ENCODE peak calls at places on chromosomes 3 and 15, in nine cellular contexts. B is left ventricle myocardium inferior, R is RWPE2, Q is esophagus squamous epithelium, P is WTC11, U is osteocyte, V is AG04450, O is astrocyte, E is cardiac fibroblast. Y is an unnamed sample.

GRCh38 chr3:25585361-25586166 is 79.1 kb downstream of the TOP2B start:
- DNase-seq in U (no peak), P (no peak), B (no peak), V (no peak), R (no peak), E (no peak), Q (no peak), O (no peak), Y (no peak)

GRCh38 chr15:70236306-70237103 is 138.8 kb upstream of the TLE3 start:
- DNase-seq in P (no peak), E (peak), Q (no peak), O (peak), U (no peak), R (peak), V (peak), B (no peak), Y (no peak)

GRCh38 chr15:41732487-41732886 is 41.8 kb upstream of the MAPKBP1 start:
- DNase-seq in E (no peak), O (no peak), Q (no peak), P (no peak), B (no peak), U (no peak), R (no peak), V (no peak), Y (no peak)

GRCh38 chr3:40476478-40477470 is at the start of gene ZNF619:
- DNase-seq in Q (peak), R (peak), V (peak), O (peak), U (peak), E (peak), B (peak), P (peak), Y (peak)

GRCh38 chr3:16085884-16086608 is 88.4 kb upstream of the GALNT15 start:
- DNase-seq in P (no peak), U (no peak), O (peak), V (no peak), R (no peak), B (peak), E (peak), Q (no peak), Y (no peak)

GRCh38 chr15:44208956-44209355 is 13.9 kb upstream of the FRMD5 start:
- DNase-seq in P (no peak), Q (no peak), E (no peak), B (no peak), V (no peak), U (no peak), R (no peak), O (no peak), Y (no peak)

GRCh38 chr3:30523366-30523765 is 83.0 kb upstream of the TGFBR2 start:
- DNase-seq in U (no peak), E (no peak), P (no peak), R (no peak), B (no peak), Q (no peak), O (no peak), V (no peak), Y (no peak)

GRCh38 chr3:62667714-62668113 is 207.5 kb downstream of the CADPS start:
- DNase-seq in E (no peak), U (no peak), Q (no peak), P (peak), V (no peak), R (no peak), O (no peak), B (no peak), Y (no peak)

GRCh38 chr15:41079717-41080116 is 36.4 kb downstream of the INO80 start:
- DNase-seq in V (no peak), O (peak), B (no peak), Q (no peak), E (no peak), U (no peak), R (no peak), P (no peak), Y (no peak)

GRCh38 chr3:39188271-39189149 is 3.9 kb downstream of the XIRP1 start:
- DNase-seq in U (no peak), P (no peak), V (no peak), B (no peak), E (no peak), Q (no peak), R (no peak), O (no peak), Y (no peak)

DNA sequence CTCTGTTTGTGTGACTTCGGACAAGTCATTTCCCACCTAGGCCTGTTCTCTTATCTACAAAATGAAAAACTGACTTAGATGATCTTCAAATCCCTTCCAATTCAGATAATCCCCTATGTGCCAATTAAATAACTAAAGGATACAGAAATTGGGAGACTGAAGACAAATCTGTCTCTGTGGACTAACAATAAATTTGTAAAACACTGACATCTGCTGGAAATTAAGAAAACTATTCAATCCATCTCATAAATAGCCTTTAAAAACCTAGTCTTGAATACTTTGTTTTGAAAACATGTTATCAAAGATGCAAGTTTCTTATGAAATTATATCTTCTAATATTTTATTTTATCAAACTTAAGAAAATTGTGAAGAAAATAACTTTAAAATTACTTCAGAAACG is 38.3 kb downstream of the MTHFS start:
- DNase-seq in P (no peak), Q (no peak), B (no peak), R (no peak), U (no peak), E (peak), V (no peak), O (no peak), Y (no peak)
- TF ChIP-seq CTCF in P (no peak), Q (no peak), B (peak), R (peak), U (peak), E (no peak), V (no peak), O (peak), Y (no peak)

DNA sequence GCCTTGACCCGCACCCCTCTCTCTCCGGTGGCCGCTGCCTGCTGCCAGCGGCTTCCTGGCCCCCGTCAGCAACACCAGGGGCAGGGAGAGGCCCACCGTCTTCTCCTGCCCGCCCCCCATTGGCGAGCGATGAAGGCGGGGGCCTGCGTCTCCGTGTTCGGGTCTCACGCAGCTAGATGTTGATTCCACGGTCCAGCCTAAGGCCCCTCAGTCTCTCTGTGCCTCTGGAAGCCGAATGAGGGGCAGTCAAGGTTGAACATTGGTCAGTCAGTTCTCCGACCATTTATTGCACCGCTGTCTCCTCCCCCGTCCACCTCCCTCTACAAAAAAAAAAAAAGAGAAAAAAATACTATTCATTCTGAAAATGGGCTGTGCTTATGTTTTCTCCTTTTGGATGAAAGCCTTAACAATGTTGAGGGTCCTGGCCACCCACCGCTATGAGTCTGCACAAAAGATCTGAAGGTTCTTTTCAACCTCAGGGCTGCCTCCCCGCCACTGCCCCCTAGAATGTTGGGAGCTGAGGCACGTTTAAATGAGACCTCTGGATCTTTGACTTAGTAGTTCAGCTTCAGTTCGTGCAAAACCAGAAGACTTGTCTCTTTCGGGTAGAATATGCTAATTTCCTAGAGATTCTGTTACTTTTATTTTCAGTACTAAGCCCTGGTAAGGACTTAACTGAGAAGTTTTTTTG is 724 bp downstream of the IREB2 start:
- DNase-seq in Q (no peak), B (no peak), R (no peak), P (peak), E (peak), U (peak), O (peak), V (no peak), Y (peak)
- TF ChIP-seq CTCF in Q (no peak), B (no peak), R (peak), P (no peak), E (peak), U (peak), O (peak), V (peak), Y (no peak)

GRCh38 chr3:160643994-160644393 is 33.0 kb upstream of the ARL14 start:
- DNase-seq in R (no peak), B (no peak), Q (no peak), U (no peak), V (no peak), E (no peak), O (no peak), P (no peak), Y (no peak)
- TF ChIP-seq CTCF in R (no peak), B (no peak), Q (no peak), U (no peak), V (peak), E (no peak), O (no peak), P (no peak), Y (peak)

GRCh38 chr15:34357653-34358052 is 9.3 kb downstream of the LPCAT4 start:
- DNase-seq in P (no peak), R (no peak), B (no peak), V (no peak), O (no peak), E (no peak), U (no peak), Q (no peak), Y (no peak)

GRCh38 chr15:34359416-34359815 is 7.6 kb downstream of the LPCAT4 start:
- DNase-seq in B (no peak), R (peak), V (no peak), U (no peak), P (no peak), Q (no peak), E (no peak), O (no peak), Y (no peak)

GRCh38 chr15:34360298-34360697 is 6.7 kb downstream of the LPCAT4 start:
- DNase-seq in U (no peak), E (no peak), R (no peak), O (no peak), V (no peak), Q (no peak), P (peak), B (no peak), Y (no peak)

GRCh38 chr15:34358948-34359347 is 8.0 kb downstream of the LPCAT4 start:
- DNase-seq in U (no peak), O (no peak), V (no peak), B (no peak), R (no peak), E (no peak), Q (no peak), P (no peak), Y (no peak)

GRCh38 chr15:34358367-34358766 is 8.6 kb downstream of the LPCAT4 start:
- DNase-seq in U (no peak), O (no peak), B (no peak), Q (no peak), P (no peak), E (no peak), V (no peak), R (no peak), Y (no peak)
- TF ChIP-seq CTCF in U (no peak), O (peak), B (peak), Q (no peak), P (no peak), E (peak), V (peak), R (peak), Y (no peak)

GRCh38 chr3:60949146-60949545 is 302.1 kb downstream of the FHIT start:
- DNase-seq in E (no peak), Q (no peak), U (no peak), R (no peak), P (no peak), V (no peak), B (no peak), O (no peak), Y (no peak)

GRCh38 chr3:60953406-60953805 is 297.8 kb downstream of the FHIT start:
- DNase-seq in P (no peak), O (peak), Q (no peak), R (no peak), V (no peak), B (no peak), E (peak), U (no peak), Y (no peak)

GRCh38 chr3:60954049-60954448 is 297.2 kb downstream of the FHIT start:
- DNase-seq in P (no peak), U (no peak), Q (no peak), R (no peak), B (no peak), V (no peak), E (no peak), O (peak), Y (no peak)

GRCh38 chr3:60948488-60948887 is 302.8 kb downstream of the FHIT start:
- DNase-seq in V (no peak), B (no peak), E (peak), Q (no peak), U (no peak), R (no peak), O (no peak), P (no peak), Y (no peak)
- TF ChIP-seq CTCF in V (peak), B (no peak), E (peak), Q (no peak), U (peak), R (peak), O (peak), P (no peak), Y (peak)

GRCh38 chr3:184039414-184039813 is 7.9 kb downstream of the HTR3D start:
- DNase-seq in B (no peak), R (no peak), Q (no peak), U (no peak), O (peak), E (peak), V (no peak), P (no peak), Y (no peak)

GRCh38 chr3:184042617-184043016 is 10.2 kb upstream of the HTR3C start:
- DNase-seq in E (no peak), B (no peak), P (no peak), Q (no peak), V (no peak), O (no peak), U (no peak), R (no peak), Y (no peak)

GRCh38 chr3:184040010-184040409 is 8.5 kb downstream of the HTR3D start:
- DNase-seq in R (no peak), U (no peak), O (no peak), E (peak), V (no peak), P (peak), B (no peak), Q (no peak), Y (peak)

DNA sequence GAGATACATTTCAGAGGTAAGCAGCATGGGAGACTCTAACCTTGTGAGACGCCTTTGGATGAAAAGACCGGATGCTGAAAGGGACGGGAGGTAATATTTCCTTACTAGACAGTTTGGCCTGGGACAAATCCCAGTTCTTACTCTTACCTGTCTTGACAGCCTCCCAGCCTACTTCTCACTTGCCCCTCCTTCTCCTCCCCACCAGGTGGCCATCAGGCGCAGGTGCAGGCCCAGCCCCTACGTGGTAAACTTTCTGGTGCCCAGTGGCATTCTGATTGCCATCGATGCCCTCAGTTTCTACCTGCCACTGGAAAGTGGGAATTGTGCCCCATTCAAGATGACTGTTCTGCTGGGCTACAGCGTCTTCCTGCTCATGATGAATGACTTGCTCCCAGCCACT is 6.3 kb downstream of the HTR3D start:
- DNase-seq in V (no peak), R (no peak), E (no peak), O (no peak), U (no peak), P (peak), B (no peak), Q (no peak), Y (no peak)
- TF ChIP-seq CTCF in V (no peak), R (no peak), E (no peak), O (no peak), U (no peak), P (peak), B (no peak), Q (no peak), Y (no peak)

GRCh38 chr3:44557074-44557473 is 2.1 kb downstream of the ZKSCAN7 start:
- DNase-seq in P (no peak), U (no peak), O (no peak), R (no peak), B (no peak), Q (no peak), V (no peak), E (no peak), Y (no peak)

GRCh38 chr3:44555753-44556152 is 760 bp downstream of the ZKSCAN7 start:
- DNase-seq in E (peak), V (no peak), B (no peak), Q (no peak), O (no peak), U (no peak), R (no peak), P (no peak), Y (no peak)

DNA sequence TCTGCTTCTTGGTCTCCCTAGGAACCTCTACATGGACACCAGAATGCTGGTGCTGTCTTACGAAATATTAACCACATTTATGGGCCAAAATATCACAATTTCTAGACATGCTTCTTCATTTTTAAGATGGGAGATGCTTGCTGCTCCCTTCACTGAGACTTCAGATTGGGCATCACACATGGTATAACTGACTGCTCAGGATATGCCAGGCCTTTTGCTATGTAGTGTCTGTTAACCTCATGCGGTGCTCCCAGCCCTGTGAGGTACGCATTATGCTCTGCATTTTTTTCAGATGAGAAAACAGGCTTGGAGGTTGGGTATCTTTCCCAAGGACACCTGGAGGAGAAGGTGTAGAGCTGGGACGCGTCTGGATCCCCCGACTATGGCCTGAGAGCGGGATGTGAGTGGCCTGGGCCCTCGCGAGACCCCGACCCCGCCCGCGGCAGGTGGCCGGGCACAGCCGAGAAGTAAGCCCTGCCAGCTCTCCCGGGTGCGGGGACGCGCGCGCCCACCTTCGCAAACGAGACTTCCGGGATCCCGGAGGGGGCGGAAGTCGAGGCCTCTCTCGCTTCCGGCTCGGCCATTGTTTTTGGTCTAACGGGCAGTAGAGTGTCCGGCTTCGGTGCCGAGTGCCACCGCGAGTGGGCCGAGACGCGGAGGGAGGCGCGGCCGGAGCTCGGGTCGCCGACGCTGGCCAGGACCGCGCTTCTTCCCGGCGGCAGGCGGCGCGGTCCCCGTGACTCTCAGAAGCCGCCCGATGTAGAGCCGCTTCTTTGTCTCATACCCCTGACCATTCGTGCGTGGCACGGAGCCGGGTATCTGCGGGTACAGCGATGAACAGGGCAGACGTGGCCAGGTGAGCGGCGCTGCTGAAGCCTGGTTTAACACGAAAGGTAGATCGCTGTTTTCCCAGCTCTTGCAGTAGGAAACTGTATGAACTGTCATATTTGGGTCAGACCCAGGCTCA is at the start of gene ZKSCAN7:
- DNase-seq in P (peak), Q (no peak), B (peak), R (no peak), V (no peak), E (peak), U (peak), O (peak), Y (peak)
- TF ChIP-seq CTCF in P (no peak), Q (peak), B (peak), R (no peak), V (no peak), E (no peak), U (peak), O (no peak), Y (no peak)

GRCh38 chr3:54067060-54067459 is 55.3 kb upstream of the CACNA2D3 start:
- DNase-seq in Q (no peak), O (no peak), U (no peak), E (no peak), V (no peak), B (no peak), P (no peak), R (no peak), Y (no peak)
- TF ChIP-seq CTCF in Q (no peak), O (no peak), U (no peak), E (no peak), V (no peak), B (no peak), P (no peak), R (no peak), Y (no peak)

GRCh38 chr3:193593666-193594025 is 638 bp downstream of the OPA1 start:
- DNase-seq in Q (no peak), E (peak), P (no peak), U (no peak), R (no peak), O (peak), B (no peak), V (no peak), Y (no peak)

GRCh38 chr3:193594946-193595689 is 2.1 kb downstream of the OPA1 start:
- DNase-seq in O (peak), U (no peak), Q (no peak), V (no peak), B (no peak), P (no peak), E (peak), R (no peak), Y (no peak)

GRCh38 chr3:193590088-193590856 is 2.7 kb upstream of the OPA1 start:
- DNase-seq in O (peak), E (peak), B (no peak), R (peak), U (no peak), V (no peak), Q (no peak), P (no peak), Y (no peak)

GRCh38 chr3:193595939-193596487 is 3.0 kb downstream of the OPA1 start:
- DNase-seq in E (no peak), O (no peak), V (no peak), P (no peak), R (no peak), U (no peak), B (no peak), Q (no peak), Y (no peak)

DNA sequence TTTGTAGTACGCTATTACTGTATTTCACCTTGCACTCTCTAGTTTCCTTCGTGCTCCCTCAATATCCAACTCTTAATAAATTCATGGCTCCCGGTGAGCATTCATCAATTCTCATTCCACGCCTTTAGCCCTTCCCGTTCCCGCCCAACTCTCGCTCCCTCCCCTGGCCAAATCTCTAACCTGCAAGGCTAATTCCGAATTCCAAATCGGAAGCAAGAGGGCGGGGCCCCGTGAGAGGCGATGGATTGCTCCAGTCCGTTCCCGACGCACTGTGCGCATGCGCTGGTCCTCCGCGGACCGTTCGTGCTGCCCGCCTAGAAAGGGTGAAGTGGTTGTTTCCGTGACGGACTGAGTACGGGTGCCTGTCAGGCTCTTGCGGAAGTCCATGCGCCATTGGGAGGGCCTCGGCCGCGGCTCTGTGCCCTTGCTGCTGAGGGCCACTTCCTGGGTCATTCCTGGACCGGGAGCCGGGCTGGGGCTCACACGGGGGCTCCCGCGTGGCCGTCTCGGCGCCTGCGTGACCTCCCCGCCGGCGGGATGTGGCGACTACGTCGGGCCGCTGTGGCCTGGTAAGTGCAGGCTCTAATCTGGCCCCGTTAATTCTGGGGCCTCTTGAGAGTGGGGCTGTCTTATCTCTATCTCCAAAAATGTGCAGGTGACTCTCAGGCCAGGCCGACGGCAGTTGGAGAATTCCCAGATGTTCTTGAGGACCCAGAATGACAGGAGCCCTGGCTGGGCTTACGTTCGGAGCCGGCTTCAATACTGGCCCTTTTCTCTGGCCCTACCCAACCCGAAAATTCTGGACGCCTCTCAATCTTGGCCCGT is at the start of gene OPA1:
- DNase-seq in B (peak), R (peak), Q (peak), O (peak), V (peak), U (peak), E (peak), P (peak), Y (peak)
- TF ChIP-seq CTCF in B (peak), R (peak), Q (peak), O (no peak), V (peak), U (peak), E (no peak), P (no peak), Y (no peak)

Y was measured in glutamatergic neuron.